ENCODE peak calls at places on chromosome 16, in nine cellular contexts. P is HEK293T, X is C1 segment of cervical spinal cord, Y is cardiac fibroblast, C is amniotic epithelial cell, Z is OCI-M1, L is sciatic nerve, T is NCI-H187, E is EH. R is an unnamed sample.

GRCh38 chr16:27229891-27230470 is 26.7 kb downstream of the KDM8 start:
- DNase-seq in P (no peak), X (no peak), Y (no peak), C (no peak), Z (no peak), L (no peak), T (no peak), E (no peak), R (peak)

GRCh38 chr16:11424118-11424460 is 78.8 kb downstream of the RMI2 start:
- DNase-seq in P (no peak), X (no peak), Y (no peak), C (no peak), Z (no peak), L (no peak), T (no peak), E (no peak), R (no peak)

GRCh38 chr16:20904507-20905079 is 4.0 kb downstream of the LYRM1 start:
- DNase-seq in P (no peak), X (no peak), Y (peak), C (peak), Z (peak), L (no peak), T (no peak), E (peak), R (no peak)

GRCh38 chr16:19963306-19963705 is 78.7 kb upstream of the GPRC5B start:
- DNase-seq in P (no peak), X (no peak), Y (no peak), C (no peak), Z (no peak), L (no peak), T (no peak), E (no peak), R (no peak)

GRCh38 chr16:30458561-30459394 is 13.1 kb upstream of the SEPHS2 start:
- DNase-seq in P (no peak), X (no peak), Y (no peak), C (no peak), Z (peak), L (no peak), T (no peak), E (no peak), R (peak)

GRCh38 chr16:16017812-16018211 is 68.4 kb downstream of the ABCC1 start:
- DNase-seq in P (no peak), X (no peak), Y (no peak), C (no peak), Z (no peak), L (no peak), T (no peak), E (no peak), R (no peak)

GRCh38 chr16:75758215-75758614 is 31.9 kb upstream of the CPHXL start:
- DNase-seq in P (no peak), X (no peak), Y (peak), C (peak), Z (peak), L (no peak), T (no peak), E (peak), R (no peak)

GRCh38 chr16:83717814-83718213 is 90.0 kb upstream of the HSBP1 start:
- DNase-seq in P (no peak), X (peak), Y (peak), C (no peak), Z (no peak), L (no peak), T (no peak), E (peak), R (no peak)

GRCh38 chr16:76946879-76947278 is 244.1 kb upstream of the MON1B start:
- DNase-seq in P (no peak), X (no peak), Y (peak), C (peak), Z (peak), L (no peak), T (no peak), E (peak), R (no peak)

GRCh38 chr16:3652373-3653037 is 2.0 kb upstream of the DNASE1 start:
- DNase-seq in P (no peak), X (no peak), Y (no peak), C (no peak), Z (no peak), L (peak), T (no peak), E (no peak), R (no peak)

GRCh38 chr16:77700846-77701245 is 21.5 kb upstream of the NUDT7 start:
- DNase-seq in P (no peak), X (no peak), Y (no peak), C (no peak), Z (no peak), L (no peak), T (no peak), E (no peak), R (no peak)